ENCODE peak calls at places on chromosomes 5 and 9, in ten cellular contexts. I is WTC11; T is NCI-H2107; L is mesenteric fat pad; K is GM20000; C is T-cell; N is effector memory CD4-positive, alpha-beta T cell; O is NCI-H69; Z is LoVo; F is right lobe of liver. P is an unnamed sample.
A peak's percentile ranks its signal among the peaks of the same experiment; 100 is the strongest.

GRCh38 chr9:89943728-89944127 is 338.9 kb downstream of the GADD45G start:
- DNase-seq in I (no peak), T (no peak), L (no peak), K (no peak), C (no peak), N (no peak), O (no peak), Z (no peak), F (no peak), P (no peak)

GRCh38 chr9:4985376-4986266 is 549 bp downstream of the JAK2 start:
- DNase-seq in I (peak; percentile 16), T (no peak), L (no peak), K (peak; percentile 20), C (no peak), N (peak; percentile 6), O (peak; percentile 81), Z (peak; percentile 65), F (peak; percentile 64), P (no peak)

GRCh38 chr9:121748080-121748479 is 96.6 kb downstream of the DAB2IP start:
- DNase-seq in I (no peak), T (no peak), L (no peak), K (no peak), C (no peak), N (no peak), O (no peak), Z (no peak), F (no peak), P (no peak)

GRCh38 chr9:32886021-32886420 is 102.7 kb downstream of the TMEM215 start:
- DNase-seq in I (no peak), T (no peak), L (no peak), K (no peak), C (no peak), N (no peak), O (no peak), Z (no peak), F (no peak), P (no peak)

GRCh38 chr5:124574521-124575436 is 171.7 kb downstream of the ZNF608 start:
- DNase-seq in I (no peak), T (no peak), L (no peak), K (no peak), C (no peak), N (no peak), O (peak; percentile 68), Z (no peak), F (no peak), P (no peak)

GRCh38 chr9:24189986-24190385 is 355.7 kb downstream of the IZUMO3 start:
- DNase-seq in I (no peak), T (no peak), L (no peak), K (no peak), C (no peak), N (no peak), O (no peak), Z (no peak), F (no peak), P (no peak)

GRCh38 chr9:130982636-130983282 is 26.2 kb upstream of the LAMC3 start:
- DNase-seq in I (no peak), T (no peak), L (no peak), K (no peak), C (no peak), N (no peak), O (no peak), Z (no peak), F (no peak), P (no peak)

GRCh38 chr5:9498541-9499497 is 47.1 kb downstream of the SEMA5A start:
- DNase-seq in I (peak; percentile 54), T (no peak), L (no peak), K (peak; percentile 32), C (no peak), N (no peak), O (peak; percentile 25), Z (peak; percentile 35), F (no peak), P (no peak)

GRCh38 chr5:168931638-168932345 is 352.6 kb upstream of the PANK3 start:
- DNase-seq in I (no peak), T (no peak), L (no peak), K (no peak), C (no peak), N (no peak), O (no peak), Z (no peak), F (no peak), P (no peak)

GRCh38 chr9:98869078-98869745 is 61.7 kb downstream of the GALNT12 start:
- DNase-seq in I (no peak), T (no peak), L (peak; percentile 18), K (no peak), C (no peak), N (no peak), O (no peak), Z (no peak), F (no peak), P (no peak)

GRCh38 chr5:109922396-109922995 is 232.8 kb downstream of the MAN2A1 start:
- DNase-seq in I (no peak), T (no peak), L (no peak), K (no peak), C (no peak), N (no peak), O (no peak), Z (no peak), F (no peak), P (no peak)

GRCh38 chr5:1507961-1508678 is 15.6 kb downstream of the LPCAT1 start:
- DNase-seq in I (peak; percentile 6), T (no peak), L (no peak), K (no peak), C (no peak), N (no peak), O (no peak), Z (no peak), F (peak; percentile 39), P (no peak)

GRCh38 chr5:175478384-175479124 is at the start of gene SFXN1:
- DNase-seq in I (peak; percentile 81), T (peak; percentile 41), L (peak; percentile 92), K (peak; percentile 97), C (peak; percentile 70), N (peak; percentile 53), O (peak; percentile 95), Z (peak; percentile 79), F (peak; percentile 91), P (peak; percentile 43)

GRCh38 chr5:123755587-123756324 is 243.8 kb downstream of the CSNK1G3 start:
- DNase-seq in I (no peak), T (no peak), L (no peak), K (no peak), C (no peak), N (no peak), O (no peak), Z (no peak), F (no peak), P (no peak)

GRCh38 chr9:121360975-121361374 is 9.1 kb downstream of the STOM start:
- DNase-seq in I (no peak), T (no peak), L (no peak), K (no peak), C (no peak), N (no peak), O (no peak), Z (peak; percentile 66), F (no peak), P (no peak)

GRCh38 chr5:131224387-131225191 is 39.3 kb upstream of the CDC42SE2 start:
- DNase-seq in I (no peak), T (no peak), L (no peak), K (peak; percentile 45), C (no peak), N (no peak), O (no peak), Z (no peak), F (peak; percentile 56), P (peak; percentile 84)

GRCh38 chr5:151230048-151230680 is 6.3 kb upstream of the CCDC69 start:
- DNase-seq in I (no peak), T (no peak), L (no peak), K (no peak), C (no peak), N (no peak), O (no peak), Z (no peak), F (no peak), P (no peak)

GRCh38 chr5:20113031-20113685 is 125.2 kb upstream of the CDH18 start:
- DNase-seq in I (no peak), T (no peak), L (no peak), K (no peak), C (no peak), N (no peak), O (peak; percentile 70), Z (no peak), F (no peak), P (no peak)

GRCh38 chr5:17217421-17218352 is at the start of gene BASP1:
- DNase-seq in I (peak; percentile 81), T (no peak), L (peak; percentile 92), K (peak; percentile 92), C (peak; percentile 19), N (no peak), O (peak; percentile 87), Z (no peak), F (peak; percentile 85), P (no peak)

GRCh38 chr9:127847155-127847463 is 7.3 kb downstream of the ENG start:
- DNase-seq in I (no peak), T (no peak), L (no peak), K (no peak), C (no peak), N (no peak), O (peak; percentile 71), Z (no peak), F (no peak), P (no peak)

GRCh38 chr5:180799194-180799593 is 3.4 kb downstream of the MGAT1 start:
- DNase-seq in I (peak; percentile 79), T (no peak), L (no peak), K (no peak), C (peak; percentile 29), N (no peak), O (peak; percentile 31), Z (no peak), F (no peak), P (no peak)

GRCh38 chr9:12766357-12766756 is 8.5 kb upstream of the LURAP1L start:
- DNase-seq in I (no peak), T (no peak), L (no peak), K (no peak), C (no peak), N (no peak), O (peak; percentile 63), Z (no peak), F (no peak), P (no peak)

GRCh38 chr9:132880311-132880661 is 1.6 kb downstream of the SPACA9 start:
- DNase-seq in I (no peak), T (no peak), L (no peak), K (no peak), C (no peak), N (no peak), O (no peak), Z (no peak), F (no peak), P (no peak)

GRCh38 chr5:127648997-127649550 is at the start of gene CTXN3:
- DNase-seq in I (no peak), T (peak; percentile 3), L (no peak), K (no peak), C (no peak), N (no peak), O (peak; percentile 77), Z (no peak), F (no peak), P (no peak)

GRCh38 chr5:134247825-134248224 is 22.0 kb upstream of the PPP2CA start:
- DNase-seq in I (peak; percentile 44), T (no peak), L (no peak), K (no peak), C (no peak), N (no peak), O (peak; percentile 17), Z (no peak), F (no peak), P (no peak)

GRCh38 chr9:96884443-96884842 is 30.1 kb upstream of the ZNF782 start:
- DNase-seq in I (no peak), T (no peak), L (no peak), K (no peak), C (no peak), N (no peak), O (no peak), Z (peak; percentile 86), F (no peak), P (no peak)

GRCh38 chr5:31579558-31579957 is 47.5 kb downstream of the C5orf22 start:
- DNase-seq in I (no peak), T (no peak), L (no peak), K (no peak), C (no peak), N (no peak), O (no peak), Z (no peak), F (no peak), P (no peak)

GRCh38 chr5:135887881-135888614 is 7.6 kb downstream of the IL9 start:
- DNase-seq in I (peak; percentile 43), T (no peak), L (no peak), K (no peak), C (no peak), N (no peak), O (no peak), Z (no peak), F (no peak), P (no peak)